ENCODE peak calls at places on chromosomes 12 and 14, in seven cellular contexts. H is colonic mucosa; Y is stomach; P is ovary; F is tibial nerve; A is dorsolateral prefrontal cortex; O is CD4-positive, alpha-beta T cell. G is an unnamed sample. For H3K27me3, the result is how much of the 10 kb centered on the place peaks cover.

GRCh38 chr14:99899578-99900178 is 106.5 kb downstream of the EML1 start:
- DNase-seq in F (no peak), Y (no peak), O (no peak), H (no peak), P (no peak), A (no peak), G (no peak)

GRCh38 chr12:11836282-11836963 is 186.9 kb downstream of the ETV6 start:
- DNase-seq in A (no peak), P (no peak), Y (peak), O (peak), F (no peak), H (no peak), G (no peak)

GRCh38 chr14:21070610-21071224 is 613 bp downstream of the ARHGEF40 start:
- DNase-seq in Y (no peak), H (peak), P (peak), A (no peak), O (no peak), F (peak), G (no peak)

GRCh38 chr12:87995581-87996178 is 33.5 kb downstream of the C12orf50 start:
- DNase-seq in P (peak), Y (peak), A (peak), O (peak), H (peak), F (peak), G (no peak)

GRCh38 chr12:955923-956322 is 6.4 kb upstream of the RAD52 start:
- DNase-seq in A (no peak), P (no peak), F (no peak), O (no peak), H (no peak), Y (no peak), G (no peak)

GRCh38 chr12:24113701-24114100 is 164.2 kb upstream of the SOX5 start:
- DNase-seq in H (no peak), P (no peak), O (no peak), A (no peak), Y (no peak), F (no peak), G (no peak)

GRCh38 chr14:92728781-92729364 is 19.6 kb downstream of the LGMN start:
- DNase-seq in P (no peak), F (no peak), A (peak), O (no peak), Y (peak), H (no peak), G (no peak)

GRCh38 chr14:100567009-100567876 is 20.0 kb downstream of the BEGAIN start:
- DNase-seq in P (peak), A (no peak), Y (no peak), F (peak), H (no peak), O (no peak), G (no peak)

GRCh38 chr14:31243860-31244259 is 36.3 kb upstream of the HECTD1 start:
- DNase-seq in Y (peak), A (no peak), F (no peak), H (peak), O (no peak), P (no peak), G (no peak)

GRCh38 chr14:74237441-74237840 is 1.8 kb upstream of the VSX2 start:
- DNase-seq in P (no peak), A (no peak), F (no peak), O (no peak), Y (no peak), H (no peak), G (no peak)

GRCh38 chr14:74239848-74240793 is 872 bp downstream of the VSX2 start:
- DNase-seq in Y (no peak), P (no peak), F (no peak), A (no peak), O (no peak), H (no peak), G (no peak)

GRCh38 chr14:74241611-74242005 is 2.4 kb downstream of the VSX2 start:
- DNase-seq in O (no peak), F (no peak), H (no peak), P (no peak), A (no peak), Y (no peak), G (no peak)

GRCh38 chr14:74240794-74241610 is 1.8 kb downstream of the VSX2 start:
- DNase-seq in Y (no peak), F (no peak), H (no peak), O (no peak), P (no peak), A (no peak), G (no peak)

DNA sequence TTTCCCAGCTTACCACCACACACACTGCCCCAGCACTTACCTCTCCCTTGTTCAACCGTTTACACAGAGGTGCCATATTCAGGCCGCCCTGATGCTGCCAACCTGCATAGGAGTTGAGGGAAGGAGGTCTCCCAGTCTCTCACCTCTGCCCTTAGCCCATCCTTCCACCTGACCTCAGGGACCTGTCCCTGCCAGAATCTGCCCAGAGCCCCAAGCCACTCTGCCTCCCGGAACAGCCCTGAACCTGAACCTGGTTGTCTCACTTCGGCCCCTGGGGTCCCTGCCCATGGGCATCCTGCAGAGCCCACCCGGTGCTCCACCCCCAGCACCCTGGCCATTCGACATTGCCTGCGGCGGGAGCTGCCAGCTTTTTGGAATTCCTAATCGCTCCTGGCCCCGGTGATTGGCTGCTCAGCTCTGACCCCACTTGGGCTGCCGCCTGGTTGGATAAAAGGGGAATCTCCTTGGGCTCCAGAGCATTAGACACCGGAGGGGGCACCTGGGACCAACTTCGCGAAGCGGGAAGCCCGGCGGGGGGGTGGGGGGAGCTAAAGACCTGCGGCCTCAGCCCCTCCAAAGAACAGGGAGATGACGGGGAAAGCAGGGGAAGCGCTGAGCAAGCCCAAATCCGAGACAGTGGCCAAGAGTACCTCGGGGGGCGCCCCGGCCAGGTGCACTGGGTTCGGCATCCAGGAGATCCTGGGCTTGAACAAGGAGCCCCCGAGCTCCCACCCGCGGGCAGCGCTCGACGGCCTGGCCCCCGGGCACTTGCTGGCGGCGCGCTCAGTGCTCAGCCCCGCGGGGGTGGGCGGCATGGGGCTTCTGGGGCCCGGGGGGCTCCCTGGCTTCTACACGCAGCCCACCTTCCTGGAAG is at the start of gene VSX2:
- DNase-seq in P (no peak), Y (no peak), A (no peak), O (no peak), F (no peak), H (no peak), G (no peak)
- H3K27me3 ChIP-seq in P (under half), Y (half or more), A (half or more), O (half or more), F (under half), H (half or more), G (under half)

DNA sequence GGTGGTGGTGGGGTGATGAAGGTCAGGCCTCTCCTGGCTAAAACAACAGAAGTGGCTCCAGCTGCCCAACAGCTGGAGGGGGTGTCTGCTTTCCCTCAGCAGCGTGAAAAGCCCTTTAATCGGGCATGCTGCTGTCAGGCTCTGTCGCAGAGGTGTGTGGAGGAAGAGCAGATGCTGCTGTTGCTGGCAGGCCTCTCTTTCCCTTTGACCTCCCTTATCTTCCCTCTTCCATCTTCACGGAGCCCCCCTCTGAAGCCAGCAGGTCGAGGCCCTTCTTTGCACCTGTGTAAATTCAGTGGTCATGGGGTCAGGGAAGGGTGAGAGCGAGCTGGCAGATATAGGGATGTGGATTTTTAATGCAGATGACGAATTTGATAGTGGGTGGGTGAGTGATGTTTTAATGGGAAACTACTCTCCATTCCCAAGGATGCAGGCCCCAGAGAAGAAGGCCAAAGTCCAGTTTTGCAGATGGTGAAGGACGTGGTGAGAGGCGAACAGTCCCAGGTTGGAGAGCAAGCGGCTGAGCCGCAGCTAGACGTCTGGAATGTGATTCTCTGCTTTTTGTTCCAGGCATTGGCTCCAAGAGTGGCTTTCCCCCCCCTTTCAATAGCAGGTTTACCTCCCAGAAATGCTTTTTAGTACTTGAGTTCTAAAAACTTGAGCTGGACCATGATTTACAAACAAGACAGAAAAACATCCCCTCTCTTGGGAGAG is 64.0 kb downstream of the SMOC1 start:
- DNase-seq in F (no peak), H (peak), P (no peak), O (no peak), Y (no peak), A (no peak), G (no peak)
- H3K27ac ChIP-seq in F (no peak), H (no peak), P (no peak), O (no peak), Y (peak), A (no peak), G (no peak)

GRCh38 chr12:21526053-21526452 is at the start of gene SPX:
- DNase-seq in Y (no peak), P (no peak), F (no peak), H (no peak), A (no peak), O (no peak), G (no peak)

GRCh38 chr12:21529456-21529855 is 3.4 kb downstream of the SPX start:
- DNase-seq in Y (peak), A (no peak), P (no peak), F (no peak), O (no peak), H (no peak), G (no peak)

GRCh38 chr12:21526721-21527345 is 737 bp downstream of the SPX start:
- DNase-seq in F (no peak), O (no peak), H (no peak), Y (no peak), P (no peak), A (no peak), G (no peak)

GRCh38 chr12:21528953-21529352 is 2.9 kb downstream of the SPX start:
- DNase-seq in O (no peak), Y (peak), H (no peak), F (no peak), A (no peak), P (no peak), G (no peak)

GRCh38 chr12:21527451-21528180 is 1.5 kb downstream of the SPX start:
- DNase-seq in A (peak), F (no peak), Y (peak), P (no peak), O (peak), H (peak), G (no peak)
- H3K27me3 ChIP-seq in A (under half), F (under half), Y (under half), P (under half), O (under half), H (under half), G (under half)

GRCh38 chr14:68279777-68280233 is 460.2 kb downstream of the RAD51B start:
- DNase-seq in O (no peak), A (no peak), H (no peak), Y (no peak), P (no peak), F (no peak), G (no peak)

GRCh38 chr14:68281497-68281896 is 461.9 kb downstream of the RAD51B start:
- DNase-seq in P (no peak), F (no peak), O (no peak), Y (no peak), H (no peak), A (no peak), G (no peak)

GRCh38 chr14:68282479-68283377 is 463.1 kb downstream of the RAD51B start:
- DNase-seq in P (no peak), A (no peak), F (no peak), Y (no peak), H (no peak), O (peak), G (no peak)

GRCh38 chr14:68279437-68279720 is 459.8 kb downstream of the RAD51B start:
- DNase-seq in O (no peak), H (no peak), A (no peak), F (no peak), Y (no peak), P (no peak), G (no peak)

DNA sequence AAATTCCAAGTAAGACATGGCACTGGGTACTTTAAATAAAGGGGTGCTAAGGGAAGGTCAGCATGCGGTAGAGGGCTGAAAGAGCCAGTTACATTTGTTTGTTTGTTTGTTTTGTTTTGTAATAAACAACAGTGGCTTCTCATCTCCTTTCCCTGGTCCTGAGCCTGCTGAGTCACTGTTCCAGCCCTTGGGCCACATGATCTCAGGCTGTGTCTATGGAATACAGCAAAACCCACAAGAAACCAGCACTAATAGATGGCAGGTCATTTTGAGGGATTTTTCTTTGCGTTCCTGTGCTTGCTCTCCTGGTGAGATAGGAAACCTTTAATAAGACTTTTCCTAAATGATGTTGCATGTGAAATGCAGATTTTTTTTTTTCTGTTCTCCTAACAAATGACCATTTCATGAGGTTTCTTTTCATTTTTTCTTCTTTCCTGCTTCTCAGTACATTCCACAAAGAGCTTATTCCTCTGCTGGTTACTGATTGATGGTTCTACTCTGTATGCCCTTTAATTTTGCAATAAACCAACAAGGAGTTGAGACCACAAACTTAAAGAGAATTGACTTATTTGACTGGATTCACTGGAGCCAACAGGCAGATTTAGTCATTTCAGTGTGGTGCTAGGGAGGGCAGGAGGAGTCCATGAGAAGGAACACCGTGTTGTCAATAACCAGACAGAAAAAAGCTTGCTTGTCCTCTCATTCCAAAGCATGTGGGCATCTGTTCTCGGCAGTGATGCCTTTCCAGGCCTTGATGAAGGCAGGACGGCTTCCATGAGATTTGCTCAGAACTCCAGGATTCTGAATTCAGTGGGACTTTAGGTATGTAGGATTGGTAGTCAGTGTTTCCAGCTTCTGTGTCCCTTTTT is 459.2 kb downstream of the RAD51B start:
- DNase-seq in P (no peak), A (no peak), Y (no peak), H (no peak), O (no peak), F (no peak), G (no peak)
- H3K27ac ChIP-seq in P (no peak), A (no peak), Y (no peak), H (no peak), O (no peak), F (peak), G (no peak)